ENCODE peak calls at places on chromosomes 3 and 15, in nine cellular contexts. Y is GM10248, K is epithelial cell of proximal tubule, G is upper lobe of right lung, N is heart right ventricle, M is astrocyte of the spinal cord, O is tibial artery, F is GM12864, T is GM13977. D is an unnamed sample.

GRCh38 chr3:126621627-126622345 is 33.1 kb downstream of the TXNRD3 start:
- DNase-seq in N (no peak), K (no peak), M (peak; percentile 46), G (no peak), O (no peak), Y (no peak), T (no peak), F (no peak), D (no peak)

GRCh38 chr3:184455991-184456390 is 76.1 kb downstream of the CHRD start:
- DNase-seq in N (no peak), Y (no peak), O (no peak), T (no peak), F (no peak), K (no peak), G (no peak), M (no peak), D (no peak)

GRCh38 chr15:35290301-35290721 is 205.2 kb upstream of the NANOGP8 start:
- DNase-seq in Y (no peak), O (no peak), M (no peak), F (no peak), K (no peak), T (no peak), N (no peak), G (no peak), D (no peak)

GRCh38 chr3:125622381-125622788 is 27.1 kb upstream of the OSBPL11 start:
- DNase-seq in M (no peak), Y (no peak), T (no peak), F (no peak), N (peak; percentile 37), K (no peak), O (peak; percentile 87), G (peak; percentile 82), D (no peak)

GRCh38 chr3:45980819-45981218 is 14.8 kb downstream of the FYCO1 start:
- DNase-seq in Y (no peak), K (no peak), M (no peak), T (no peak), N (no peak), O (no peak), F (no peak), G (no peak), D (no peak)

GRCh38 chr15:79467865-79468586 is 35.9 kb downstream of the MINAR1 start:
- DNase-seq in N (no peak), M (no peak), T (no peak), O (no peak), F (no peak), Y (no peak), G (no peak), K (no peak), D (no peak)

GRCh38 chr15:85793641-85794597 is 806 bp downstream of the KLHL25 start:
- DNase-seq in O (no peak), G (peak; percentile 76), M (peak; percentile 28), K (no peak), N (no peak), Y (no peak), F (no peak), T (no peak), D (peak; percentile 49)

GRCh38 chr3:133374706-133375105 is 25.1 kb upstream of the BFSP2 start:
- DNase-seq in K (no peak), M (peak; percentile 39), F (no peak), T (no peak), Y (no peak), O (no peak), G (no peak), N (no peak), D (no peak)

GRCh38 chr3:146382386-146382785 is 87.0 kb downstream of the PLSCR2 start:
- DNase-seq in F (no peak), T (no peak), N (no peak), K (no peak), G (no peak), Y (no peak), O (no peak), M (peak; percentile 44), D (no peak)

GRCh38 chr3:142237891-142238290 is 12.5 kb upstream of the GK5 start:
- DNase-seq in Y (no peak), N (no peak), G (no peak), O (no peak), M (no peak), T (no peak), F (no peak), K (no peak), D (no peak)

GRCh38 chr3:95442766-95443165 is 1371.6 kb upstream of the EPHA6 start:
- DNase-seq in T (no peak), F (no peak), K (no peak), M (no peak), Y (no peak), G (no peak), O (no peak), N (no peak), D (no peak)

GRCh38 chr3:162718697-162719096 is 1222.1 kb downstream of the OTOL1 start:
- DNase-seq in T (no peak), N (peak; percentile 29), G (no peak), O (no peak), M (peak; percentile 79), Y (no peak), K (no peak), F (no peak), D (no peak)

GRCh38 chr3:51388286-51389029 is 2.6 kb upstream of the RBM15B start:
- DNase-seq in G (no peak), K (no peak), M (no peak), N (no peak), F (no peak), T (no peak), O (peak; percentile 60), Y (no peak), D (no peak)

GRCh38 chr3:148074916-148075315 is 622.8 kb upstream of the AGTR1 start:
- DNase-seq in T (no peak), M (no peak), Y (no peak), F (no peak), O (no peak), G (no peak), N (no peak), K (no peak), D (no peak)

GRCh38 chr15:101063891-101064794 is 145.0 kb downstream of the LRRK1 start:
- DNase-seq in F (no peak), M (peak; percentile 27), T (no peak), Y (no peak), K (no peak), O (peak; percentile 77), N (no peak), G (peak; percentile 58), D (no peak)
- TF ChIP-seq CTCF in F (no peak), M (no peak), T (no peak), Y (no peak), K (no peak), O (no peak), N (no peak), G (no peak), D (no peak)

DNA sequence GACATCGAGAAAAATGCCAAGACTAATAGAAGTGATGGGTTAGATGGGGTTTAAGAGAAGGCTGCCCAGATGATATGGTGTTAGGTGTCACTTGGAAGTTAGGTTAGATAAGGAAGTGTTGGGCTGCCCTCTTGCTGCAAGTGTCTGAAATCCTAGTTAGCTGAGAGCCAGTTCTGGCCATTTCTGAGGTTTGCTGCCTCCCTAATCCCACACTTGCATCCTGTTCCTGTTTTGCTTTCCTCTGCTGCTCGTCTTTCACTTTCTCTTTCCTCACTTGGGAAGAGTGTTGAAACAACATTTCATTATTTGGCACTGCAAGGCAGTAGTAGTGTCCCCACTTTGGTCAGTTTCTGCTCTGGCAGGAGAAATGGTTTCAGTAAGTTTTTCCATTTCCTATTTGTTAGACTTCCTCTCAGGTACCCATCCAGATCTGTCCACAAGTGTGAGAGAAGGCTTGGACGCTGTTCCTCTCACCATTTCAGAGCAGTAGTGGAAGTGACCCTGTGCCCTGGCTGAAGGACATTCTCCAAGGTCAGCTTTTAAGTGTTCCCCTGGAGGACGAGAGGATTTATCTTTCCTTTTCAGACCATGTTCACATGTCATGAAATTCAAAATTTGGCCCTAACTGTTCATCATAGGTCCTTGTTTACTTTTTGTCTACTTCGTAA is 93.3 kb downstream of the ADAMTSL3 start:
- DNase-seq in F (no peak), N (peak; percentile 49), O (peak; percentile 73), M (no peak), T (no peak), K (no peak), G (no peak), Y (no peak), D (no peak)
- TF ChIP-seq CTCF in F (no peak), N (peak; percentile 40), O (peak; percentile 55), M (peak; percentile 22), T (no peak), K (peak; percentile 63), G (peak; percentile 33), Y (no peak), D (no peak)

DNA sequence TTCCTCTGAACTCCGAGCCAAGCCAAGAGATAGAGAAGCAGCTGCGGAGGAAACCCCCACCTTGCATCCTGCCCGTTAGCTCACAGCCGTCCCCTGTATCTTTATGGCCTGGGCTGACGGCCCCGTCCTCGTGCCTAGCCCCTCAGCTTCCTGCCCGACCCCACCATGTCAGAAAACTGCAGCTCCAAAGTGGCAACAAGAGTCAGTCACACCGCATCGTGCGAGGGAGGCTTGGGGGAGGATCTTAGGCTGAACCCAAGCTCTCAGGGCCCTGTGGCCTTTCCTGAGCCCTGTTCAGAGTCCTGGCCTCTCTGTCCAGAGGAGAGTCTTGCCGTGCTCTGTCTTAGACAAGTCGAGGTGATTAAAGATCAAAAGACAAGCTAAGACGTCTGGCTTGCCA is 89.5 kb upstream of the WNT5A start:
- DNase-seq in K (no peak), F (no peak), O (no peak), T (no peak), N (no peak), Y (no peak), M (no peak), G (no peak), D (no peak)
- TF ChIP-seq CTCF in K (no peak), F (no peak), O (no peak), T (no peak), N (no peak), Y (no peak), M (no peak), G (no peak), D (no peak)

GRCh38 chr15:58677426-58677825 is 72.1 kb downstream of the ADAM10 start:
- DNase-seq in N (no peak), Y (no peak), T (no peak), G (no peak), F (no peak), O (no peak), K (no peak), M (no peak), D (no peak)
- TF ChIP-seq CTCF in N (peak; percentile 20), Y (no peak), T (no peak), G (peak; percentile 18), F (no peak), O (no peak), K (no peak), M (no peak), D (no peak)